ENCODE peak calls at places on chromosomes 11 and 22, in seven cellular contexts. One of them, this sample, is unnamed. For H4K20me1, the result is how much of the 10 kb centered on the place peaks cover.

GRCh38 chr11:117604349-117604995 is 192.5 kb downstream of the DSCAML1 start:
- DNase-seq in fibroblast of lung: peak
- DNase-seq in mammary epithelial cell: no peak
- DNase-seq in hepatocyte: peak
- DNase-seq in GM23338: no peak
- DNase-seq in MM.1S: no peak
- DNase-seq in K562: no peak
- DNase-seq in this sample: no peak

GRCh38 chr11:87059596-87059995 is 21.9 kb downstream of the TMEM135 start:
- DNase-seq in fibroblast of lung: no peak
- DNase-seq in mammary epithelial cell: no peak
- DNase-seq in hepatocyte: no peak
- DNase-seq in GM23338: no peak
- DNase-seq in MM.1S: no peak
- DNase-seq in K562: no peak
- DNase-seq in this sample: no peak

GRCh38 chr11:103086461-103086860 is 5.5 kb downstream of the DCUN1D5 start:
- DNase-seq in fibroblast of lung: no peak
- DNase-seq in mammary epithelial cell: no peak
- DNase-seq in hepatocyte: no peak
- DNase-seq in GM23338: no peak
- DNase-seq in MM.1S: no peak
- DNase-seq in K562: peak
- DNase-seq in this sample: no peak

GRCh38 chr11:15938983-15939382 is 417.4 kb downstream of the SOX6 start:
- DNase-seq in fibroblast of lung: no peak
- DNase-seq in mammary epithelial cell: no peak
- DNase-seq in hepatocyte: no peak
- DNase-seq in GM23338: no peak
- DNase-seq in MM.1S: no peak
- DNase-seq in K562: no peak
- DNase-seq in this sample: no peak

GRCh38 chr11:3041699-3042098 is 15.5 kb downstream of the CARS1 start:
- DNase-seq in fibroblast of lung: no peak
- DNase-seq in mammary epithelial cell: no peak
- DNase-seq in hepatocyte: no peak
- DNase-seq in GM23338: no peak
- DNase-seq in MM.1S: no peak
- DNase-seq in K562: no peak
- DNase-seq in this sample: no peak

GRCh38 chr22:29569011-29569678 is 11.8 kb downstream of the NIPSNAP1 start:
- DNase-seq in fibroblast of lung: no peak
- DNase-seq in mammary epithelial cell: no peak
- DNase-seq in hepatocyte: peak
- DNase-seq in GM23338: no peak
- DNase-seq in MM.1S: no peak
- DNase-seq in K562: peak
- DNase-seq in this sample: no peak

GRCh38 chr11:76107946-76108345 is 98.4 kb downstream of the WNT11 start:
- DNase-seq in fibroblast of lung: no peak
- DNase-seq in mammary epithelial cell: no peak
- DNase-seq in hepatocyte: no peak
- DNase-seq in GM23338: no peak
- DNase-seq in MM.1S: no peak
- DNase-seq in K562: no peak
- DNase-seq in this sample: no peak

GRCh38 chr22:29938285-29938693 is 55.3 kb downstream of the MTMR3 start:
- DNase-seq in fibroblast of lung: no peak
- DNase-seq in mammary epithelial cell: no peak
- DNase-seq in hepatocyte: no peak
- DNase-seq in GM23338: no peak
- DNase-seq in MM.1S: no peak
- DNase-seq in K562: no peak
- DNase-seq in this sample: no peak

GRCh38 chr11:21582791-21583190 is 610.1 kb upstream of the ANO5 start:
- DNase-seq in fibroblast of lung: no peak
- DNase-seq in mammary epithelial cell: no peak
- DNase-seq in hepatocyte: no peak
- DNase-seq in GM23338: no peak
- DNase-seq in MM.1S: peak
- DNase-seq in K562: no peak
- DNase-seq in this sample: no peak

GRCh38 chr11:10021563-10021962 is 272.5 kb downstream of the SBF2 start:
- DNase-seq in fibroblast of lung: no peak
- DNase-seq in mammary epithelial cell: no peak
- DNase-seq in hepatocyte: no peak
- DNase-seq in GM23338: peak
- DNase-seq in MM.1S: no peak
- DNase-seq in K562: no peak
- DNase-seq in this sample: no peak

GRCh38 chr11:80182906-80183305 is 742.1 kb upstream of the TENM4 start:
- DNase-seq in fibroblast of lung: no peak
- DNase-seq in mammary epithelial cell: no peak
- DNase-seq in hepatocyte: no peak
- DNase-seq in GM23338: no peak
- DNase-seq in MM.1S: no peak
- DNase-seq in K562: no peak
- DNase-seq in this sample: no peak

GRCh38 chr11:13223112-13223511 is 54.5 kb upstream of the BMAL1 start:
- DNase-seq in fibroblast of lung: no peak
- DNase-seq in mammary epithelial cell: peak
- DNase-seq in hepatocyte: no peak
- DNase-seq in GM23338: no peak
- DNase-seq in MM.1S: no peak
- DNase-seq in K562: no peak
- DNase-seq in this sample: no peak

GRCh38 chr11:134037093-134037908 is 31.6 kb upstream of the JAM3 start:
- DNase-seq in fibroblast of lung: peak
- DNase-seq in mammary epithelial cell: peak
- DNase-seq in hepatocyte: peak
- DNase-seq in GM23338: peak
- DNase-seq in MM.1S: no peak
- DNase-seq in K562: peak
- DNase-seq in this sample: no peak

GRCh38 chr11:86473991-86474833 is 99.5 kb downstream of the CCDC81 start:
- DNase-seq in fibroblast of lung: no peak
- DNase-seq in mammary epithelial cell: peak
- DNase-seq in hepatocyte: no peak
- DNase-seq in GM23338: no peak
- DNase-seq in MM.1S: no peak
- DNase-seq in K562: no peak
- DNase-seq in this sample: no peak

GRCh38 chr11:95076416-95076815 is 9.7 kb downstream of the SRSF8 start:
- DNase-seq in fibroblast of lung: peak
- DNase-seq in mammary epithelial cell: peak
- DNase-seq in hepatocyte: peak
- DNase-seq in GM23338: no peak
- DNase-seq in MM.1S: peak
- DNase-seq in K562: no peak
- DNase-seq in this sample: no peak

GRCh38 chr22:25746012-25746373 is 4.0 kb downstream of the MYO18B start:
- DNase-seq in fibroblast of lung: peak
- DNase-seq in mammary epithelial cell: peak
- DNase-seq in hepatocyte: no peak
- DNase-seq in GM23338: no peak
- DNase-seq in MM.1S: no peak
- DNase-seq in K562: no peak
- DNase-seq in this sample: no peak

DNA sequence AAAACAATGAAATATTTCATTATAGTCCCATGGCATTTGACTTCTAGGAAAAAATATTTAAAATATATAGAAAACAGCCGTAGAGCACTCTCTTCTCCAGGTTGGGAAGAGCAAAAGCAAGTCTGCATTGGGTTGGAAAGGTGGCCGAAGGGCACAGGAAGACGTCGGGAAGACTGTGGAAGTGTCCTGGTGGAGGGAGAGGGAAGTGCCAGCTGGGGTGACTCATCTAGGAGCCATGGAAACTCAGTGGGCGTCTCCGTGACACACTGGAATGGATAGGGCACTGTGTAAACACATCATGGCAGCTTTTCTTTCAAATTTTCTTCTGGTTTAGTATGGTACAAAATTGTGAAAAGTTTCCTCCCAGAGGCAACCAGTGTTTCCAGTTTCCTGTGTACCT is 12.7 kb downstream of the GTPBP1 start:
- DNase-seq in fibroblast of lung: peak
- DNase-seq in mammary epithelial cell: peak
- DNase-seq in hepatocyte: peak
- DNase-seq in GM23338: peak
- DNase-seq in MM.1S: no peak
- DNase-seq in K562: no peak
- DNase-seq in this sample: peak
- TF ChIP-seq CTCF in fibroblast of lung: peak
- TF ChIP-seq CTCF in mammary epithelial cell: peak
- TF ChIP-seq CTCF in hepatocyte: peak
- TF ChIP-seq CTCF in GM23338: peak
- TF ChIP-seq CTCF in MM.1S: no peak
- TF ChIP-seq CTCF in K562: no peak
- TF ChIP-seq CTCF in this sample: peak

GRCh38 chr22:39471421-39472141 is 14.8 kb downstream of the MGAT3 start:
- DNase-seq in fibroblast of lung: no peak
- DNase-seq in mammary epithelial cell: peak
- DNase-seq in hepatocyte: peak
- DNase-seq in GM23338: no peak
- DNase-seq in MM.1S: peak
- DNase-seq in K562: no peak
- DNase-seq in this sample: no peak
- H4K20me1 ChIP-seq in fibroblast of lung: under half
- H4K20me1 ChIP-seq in mammary epithelial cell: under half
- H4K20me1 ChIP-seq in hepatocyte: under half
- H4K20me1 ChIP-seq in GM23338: under half
- H4K20me1 ChIP-seq in MM.1S: under half
- H4K20me1 ChIP-seq in K562: under half
- H4K20me1 ChIP-seq in this sample: under half

GRCh38 chr11:24509114-24509513 is 12.3 kb downstream of the LUZP2 start:
- DNase-seq in fibroblast of lung: peak
- DNase-seq in mammary epithelial cell: no peak
- DNase-seq in hepatocyte: no peak
- DNase-seq in GM23338: no peak
- DNase-seq in MM.1S: peak
- DNase-seq in K562: no peak
- DNase-seq in this sample: no peak
- TF ChIP-seq CTCF in fibroblast of lung: peak
- TF ChIP-seq CTCF in mammary epithelial cell: peak
- TF ChIP-seq CTCF in hepatocyte: peak
- TF ChIP-seq CTCF in GM23338: no peak
- TF ChIP-seq CTCF in MM.1S: peak
- TF ChIP-seq CTCF in K562: no peak
- TF ChIP-seq CTCF in this sample: peak

DNA sequence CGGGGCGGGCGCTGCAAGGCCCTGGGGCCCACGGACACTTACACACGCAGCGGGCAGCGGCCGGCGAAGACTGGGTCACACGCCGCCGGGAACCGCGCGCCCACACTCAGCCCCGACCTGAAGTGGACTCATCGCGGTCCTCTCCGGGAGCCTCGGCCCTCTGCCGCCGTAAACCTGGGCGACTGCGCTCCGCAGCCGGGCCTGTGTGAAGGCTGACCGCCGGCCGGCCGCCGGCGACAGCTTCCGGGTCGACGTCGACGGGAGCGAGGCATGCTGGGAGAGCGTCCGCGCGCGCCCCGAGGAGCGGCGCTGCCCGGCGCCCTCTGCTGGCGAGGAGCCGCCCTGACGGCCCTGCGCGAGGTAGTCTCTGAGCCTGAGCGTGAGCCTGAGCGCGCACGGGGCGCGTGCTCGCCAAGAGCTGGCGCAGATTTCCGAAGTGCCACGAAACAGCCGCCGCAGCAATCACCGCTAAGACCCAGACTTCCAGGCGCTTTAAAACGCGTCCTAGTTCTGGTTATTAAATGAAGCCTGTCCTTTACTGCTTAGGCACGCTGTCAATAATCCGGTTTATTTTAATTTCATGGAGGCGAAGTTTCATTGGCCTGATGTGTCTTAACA is at the start of gene SNX19:
- DNase-seq in fibroblast of lung: peak
- DNase-seq in mammary epithelial cell: peak
- DNase-seq in hepatocyte: peak
- DNase-seq in GM23338: peak
- DNase-seq in MM.1S: peak
- DNase-seq in K562: peak
- DNase-seq in this sample: no peak
- H4K20me1 ChIP-seq in fibroblast of lung: under half
- H4K20me1 ChIP-seq in mammary epithelial cell: under half
- H4K20me1 ChIP-seq in hepatocyte: under half
- H4K20me1 ChIP-seq in GM23338: under half
- H4K20me1 ChIP-seq in MM.1S: under half
- H4K20me1 ChIP-seq in K562: under half
- H4K20me1 ChIP-seq in this sample: under half

GRCh38 chr22:23143119-23143518 is 1.3 kb upstream of the RSPH14 start:
- DNase-seq in fibroblast of lung: no peak
- DNase-seq in mammary epithelial cell: no peak
- DNase-seq in hepatocyte: no peak
- DNase-seq in GM23338: no peak
- DNase-seq in MM.1S: no peak
- DNase-seq in K562: no peak
- DNase-seq in this sample: no peak
- TF ChIP-seq CTCF in fibroblast of lung: no peak
- TF ChIP-seq CTCF in mammary epithelial cell: no peak
- TF ChIP-seq CTCF in hepatocyte: no peak
- TF ChIP-seq CTCF in GM23338: no peak
- TF ChIP-seq CTCF in MM.1S: no peak
- TF ChIP-seq CTCF in K562: no peak
- TF ChIP-seq CTCF in this sample: no peak

DNA sequence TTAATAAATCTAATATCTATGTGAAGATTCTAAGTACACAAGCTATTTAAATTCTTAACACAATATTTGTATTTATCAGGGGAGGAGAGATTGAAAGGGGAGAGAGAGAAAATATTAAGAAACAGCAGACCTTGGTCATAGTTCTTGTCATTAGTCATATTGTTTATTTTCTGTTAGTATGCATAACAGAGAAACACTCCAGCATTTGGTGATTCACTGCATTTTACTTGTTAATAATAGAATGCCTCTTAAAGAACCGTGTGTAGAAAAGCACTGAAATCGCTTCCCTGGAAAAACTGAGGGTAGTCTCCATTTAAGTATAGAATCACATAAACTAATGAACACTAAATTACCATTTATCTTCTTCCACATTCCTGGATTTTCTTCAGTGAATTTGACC is 122.7 kb upstream of the TRPC6 start:
- DNase-seq in fibroblast of lung: peak
- DNase-seq in mammary epithelial cell: peak
- DNase-seq in hepatocyte: no peak
- DNase-seq in GM23338: no peak
- DNase-seq in MM.1S: no peak
- DNase-seq in K562: no peak
- DNase-seq in this sample: no peak
- H4K20me1 ChIP-seq in fibroblast of lung: under half
- H4K20me1 ChIP-seq in mammary epithelial cell: under half
- H4K20me1 ChIP-seq in hepatocyte: under half
- H4K20me1 ChIP-seq in GM23338: under half
- H4K20me1 ChIP-seq in MM.1S: under half
- H4K20me1 ChIP-seq in K562: under half
- H4K20me1 ChIP-seq in this sample: under half

This sample was measured in keratinocyte.